ENCODE peak calls at places on chromosomes 11 and 22, in nine cellular contexts. I is Panc1, C is heart right ventricle, Q is adrenal gland, O is cardiac fibroblast, A is psoas muscle, B is dorsolateral prefrontal cortex, U is AG09309, M is BJ. G is an unnamed sample.
A peak's percentile ranks its signal among the peaks of the same experiment; 100 is the strongest.

GRCh38 chr11:71987521-71987920 is 11.2 kb upstream of the IL18BP start:
- DNase-seq in O (no peak), U (no peak), I (no peak), C (no peak), A (no peak), Q (no peak), M (no peak), B (no peak), G (peak; percentile 53)

GRCh38 chr11:47886096-47886495 is 37.9 kb upstream of the NUP160 start:
- DNase-seq in B (no peak), O (peak; percentile 90), C (peak; percentile 15), M (no peak), Q (no peak), A (no peak), U (no peak), I (no peak), G (peak; percentile 75)

GRCh38 chr11:69249641-69250502 is 44.1 kb upstream of the MYEOV start:
- DNase-seq in O (peak; percentile 21), B (no peak), Q (no peak), U (no peak), C (no peak), A (no peak), M (no peak), I (no peak), G (peak; percentile 43)

GRCh38 chr11:72773291-72773690 is 20.6 kb downstream of the STARD10 start:
- DNase-seq in C (peak; percentile 48), A (peak; percentile 81), I (no peak), O (peak; percentile 86), B (peak; percentile 68), Q (peak; percentile 76), M (no peak), U (peak; percentile 55), G (peak; percentile 83)

GRCh38 chr11:93849751-93850584 is 450 bp downstream of the VSTM5 start:
- DNase-seq in A (peak; percentile 51), I (no peak), Q (peak; percentile 33), C (peak; percentile 7), U (no peak), B (no peak), O (peak; percentile 29), M (no peak), G (peak; percentile 13)

GRCh38 chr11:74325649-74326645 is 14.5 kb upstream of the P4HA3 start:
- DNase-seq in A (peak; percentile 94), M (peak; percentile 84), B (peak; percentile 83), I (no peak), U (peak; percentile 86), Q (peak; percentile 88), C (peak; percentile 86), O (peak; percentile 98), G (peak; percentile 82)

GRCh38 chr11:86818466-86819282 is 18.3 kb downstream of the PRSS23 start:
- DNase-seq in C (peak; percentile 20), O (peak; percentile 88), U (peak; percentile 46), B (no peak), I (no peak), M (no peak), Q (no peak), A (no peak), G (peak; percentile 88)

GRCh38 chr11:113677648-113678047 is 28.5 kb downstream of the TMPRSS5 start:
- DNase-seq in C (no peak), M (no peak), A (no peak), Q (no peak), O (no peak), B (peak; percentile 50), I (no peak), U (no peak), G (no peak)

GRCh38 chr11:34351687-34352469 is 5.9 kb downstream of the ABTB2 start:
- DNase-seq in I (no peak), Q (no peak), C (no peak), U (no peak), A (no peak), M (no peak), B (no peak), O (no peak), G (no peak)

GRCh38 chr11:46554205-46555162 is 39.3 kb downstream of the AMBRA1 start:
- DNase-seq in M (peak; percentile 69), Q (no peak), I (peak; percentile 89), B (no peak), A (no peak), C (no peak), U (peak; percentile 57), O (peak; percentile 76), G (peak; percentile 95)

GRCh38 chr11:4936745-4937144 is 10.7 kb downstream of the OR51A4 start:
- DNase-seq in A (no peak), Q (no peak), B (no peak), M (no peak), U (no peak), O (no peak), C (no peak), I (no peak), G (no peak)

GRCh38 chr22:39188809-39189208 is 36.3 kb upstream of the CBX7 start:
- DNase-seq in A (no peak), B (no peak), M (no peak), C (no peak), O (peak; percentile 59), Q (no peak), I (no peak), U (no peak), G (no peak)

DNA sequence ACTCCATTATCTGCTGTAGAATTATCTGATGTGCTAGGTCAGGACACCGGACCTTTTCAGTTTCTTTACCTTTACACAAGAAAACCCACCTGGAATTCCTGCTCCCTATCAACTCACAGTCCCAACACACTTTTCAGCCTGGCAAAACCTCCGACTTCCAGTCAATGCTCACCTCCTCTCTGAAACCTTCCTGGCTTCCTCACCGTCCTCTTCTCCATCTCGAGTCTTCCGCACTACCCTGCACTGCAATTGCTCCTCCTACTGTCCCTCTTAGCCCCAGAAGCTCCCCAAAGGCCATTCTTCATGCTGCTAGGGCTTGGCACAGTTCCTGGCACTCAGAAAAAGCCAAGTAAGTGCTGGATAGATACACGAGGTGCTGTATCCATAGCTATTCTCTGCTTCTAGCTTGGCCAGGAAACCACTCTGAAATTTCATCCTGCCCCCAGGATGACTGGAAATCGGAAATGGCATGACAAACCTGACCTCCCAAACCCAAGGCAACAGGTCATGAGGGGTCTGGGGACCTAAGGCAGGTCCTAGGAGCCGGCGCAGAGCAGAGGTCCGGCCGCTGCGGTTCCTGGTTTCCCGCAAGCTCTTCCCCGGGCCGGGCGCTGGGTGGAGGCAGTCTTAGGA is 702 bp downstream of the SYN3 start:
- DNase-seq in U (no peak), A (no peak), B (no peak), O (no peak), Q (no peak), C (no peak), M (no peak), I (no peak), G (no peak)
- H3K4me3 ChIP-seq in U (no peak overlapping the region), A (peak overlapping the region; percentile 28), B (peak overlapping the region; percentile 46), O (no peak overlapping the region), Q (no peak overlapping the region), C (peak overlapping the region; percentile 42), M (no peak overlapping the region), I (no peak overlapping the region), G (no peak overlapping the region)

DNA sequence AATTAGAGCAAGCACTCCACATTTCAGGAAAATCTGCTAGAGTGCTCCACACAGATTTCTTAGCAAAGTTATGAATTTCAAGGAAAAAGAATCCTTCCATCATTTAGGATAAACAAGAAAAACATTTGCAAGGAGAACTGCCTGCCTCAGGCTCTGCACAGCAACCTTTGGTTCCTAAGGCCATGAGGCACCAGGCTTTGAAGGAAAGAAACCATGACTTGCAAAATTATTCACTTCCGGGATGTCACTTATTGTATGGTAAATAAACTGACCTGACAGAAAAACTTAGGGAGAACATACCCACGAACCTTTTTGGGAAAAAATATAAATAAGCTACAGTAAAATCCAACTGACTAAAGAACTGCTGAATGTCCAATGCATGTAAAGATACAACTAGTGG is 89.9 kb upstream of the RTL6 start:
- DNase-seq in C (no peak), U (no peak), B (no peak), A (no peak), I (no peak), M (no peak), O (no peak), Q (no peak), G (no peak)
- TF ChIP-seq CTCF in C (no peak), U (no peak), B (no peak), A (no peak), I (no peak), M (no peak), O (no peak), Q (no peak), G (no peak)

DNA sequence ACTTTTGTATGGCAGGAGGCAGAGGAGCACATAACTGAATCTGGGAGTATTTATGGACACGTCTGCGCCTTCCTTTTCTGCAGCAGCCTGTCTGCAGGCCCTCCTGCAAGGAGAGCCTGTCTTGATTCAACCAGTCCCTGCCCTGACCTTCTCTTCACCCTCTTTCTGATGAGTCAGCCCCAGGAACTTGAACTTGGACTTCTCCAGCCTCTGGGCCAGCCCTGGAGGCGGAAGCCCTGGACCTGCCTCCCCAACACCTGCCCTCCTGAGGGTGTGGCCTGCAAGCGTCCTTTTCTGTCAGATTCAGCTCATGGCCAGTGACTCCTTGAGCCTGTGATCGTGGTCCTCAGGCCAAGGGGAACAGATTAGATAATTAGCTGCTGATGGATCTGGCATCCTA is 20.0 kb downstream of the DAGLA start:
- DNase-seq in A (no peak), C (no peak), M (no peak), B (no peak), Q (peak; percentile 73), O (peak; percentile 70), I (no peak), U (no peak), G (peak; percentile 67)
- H3K4me3 ChIP-seq in A (no peak overlapping the region), C (no peak overlapping the region), M (no peak overlapping the region), B (no peak overlapping the region), Q (no peak overlapping the region), O (no peak overlapping the region), I (no peak overlapping the region), U (no peak overlapping the region), G (no peak overlapping the region)

GRCh38 chr11:57314221-57314973 is 10.4 kb downstream of the TNKS1BP1 start:
- DNase-seq in M (no peak), C (no peak), I (no peak), B (no peak), Q (no peak), U (no peak), O (no peak), A (peak; percentile 47), G (no peak)

GRCh38 chr11:57313071-57313787 is 11.5 kb downstream of the TNKS1BP1 start:
- DNase-seq in U (no peak), O (no peak), C (no peak), A (peak; percentile 60), B (no peak), Q (no peak), M (no peak), I (no peak), G (no peak)

GRCh38 chr11:57315491-57315890 is 9.3 kb downstream of the TNKS1BP1 start:
- DNase-seq in I (no peak), O (peak; percentile 86), B (no peak), A (peak; percentile 53), C (no peak), Q (peak; percentile 62), U (no peak), M (no peak), G (peak; percentile 73)

GRCh38 chr11:57312511-57313021 is 12.2 kb downstream of the TNKS1BP1 start:
- DNase-seq in M (no peak), O (no peak), A (peak; percentile 60), U (no peak), C (no peak), I (no peak), B (no peak), Q (no peak), G (no peak)

DNA sequence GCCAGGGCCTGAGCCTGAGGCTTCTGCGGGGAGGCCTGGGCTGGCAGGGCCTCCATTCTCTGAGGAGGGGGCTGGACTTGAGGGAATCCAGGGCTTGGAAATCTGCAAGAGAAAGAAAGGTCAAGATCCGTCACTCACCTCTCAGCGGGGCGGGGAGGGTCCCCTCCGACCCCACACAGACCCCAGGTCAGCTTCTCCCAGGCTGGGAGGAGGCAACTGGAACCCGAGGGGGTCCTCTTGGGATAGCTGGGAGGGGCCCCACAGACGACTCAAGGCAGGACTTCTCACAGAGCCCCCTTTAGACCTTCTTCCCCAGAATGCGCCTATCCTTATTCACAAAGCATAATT is 11.0 kb downstream of the TNKS1BP1 start:
- DNase-seq in O (no peak), I (no peak), B (no peak), A (peak; percentile 47), M (no peak), U (no peak), C (no peak), Q (no peak), G (no peak)
- TF ChIP-seq CTCF in O (no peak), I (no peak), B (no peak), A (no peak), M (no peak), U (no peak), C (no peak), Q (no peak), G (no peak)

G was measured in fibroblast of villous mesenchyme.